ENCODE peak calls at places on chromosomes 3 and 15, in five cellular contexts. I, D, O, W and K are unnamed samples.

GRCh38 chr15:67120839-67121540 is 55.6 kb downstream of the SMAD3 start:
- DNase-seq in I (peak; percentile 94), O (peak; percentile 47), W (peak; percentile 43), D (no peak), K (no peak)

GRCh38 chr3:34218706-34219105 is 420.3 kb downstream of the PDCD6IP start:
- DNase-seq in O (no peak), I (no peak), W (no peak), D (no peak), K (no peak)

GRCh38 chr3:62669161-62669560 is 206.1 kb downstream of the CADPS start:
- DNase-seq in O (no peak), I (peak; percentile 82), W (no peak), D (no peak), K (no peak)

GRCh38 chr3:192122832-192123594 is 604.3 kb downstream of the FGF12 start:
- DNase-seq in I (peak; percentile 26), W (no peak), O (no peak), D (no peak), K (no peak)

GRCh38 chr3:54212723-54213122 is 90.4 kb downstream of the CACNA2D3 start:
- DNase-seq in D (no peak), W (no peak), O (no peak), I (no peak), K (no peak)

GRCh38 chr15:93245616-93246122 is 156.7 kb upstream of the RGMA start:
- DNase-seq in W (no peak), O (no peak), I (no peak), D (no peak), K (no peak)

GRCh38 chr3:9916346-9916733 is 558 bp upstream of the IL17RC start:
- DNase-seq in W (no peak), D (no peak), O (no peak), I (no peak), K (no peak)

GRCh38 chr15:48059786-48060185 is 61.0 kb upstream of the SLC24A5 start:
- DNase-seq in W (peak; percentile 30), O (no peak), D (no peak), I (peak; percentile 88), K (no peak)

GRCh38 chr3:184005981-184006507 is 11.6 kb downstream of the ABCC5 start:
- DNase-seq in I (no peak), W (peak; percentile 20), O (peak; percentile 76), D (no peak), K (peak; percentile 84)

GRCh38 chr3:14524920-14525660 is 15.1 kb downstream of the GRIP2 start:
- DNase-seq in I (peak; percentile 56), O (no peak), W (no peak), D (no peak), K (no peak)

GRCh38 chr3:160343132-160343531 is 55.9 kb downstream of the IFT80 start:
- DNase-seq in I (no peak), O (peak; percentile 12), W (no peak), D (no peak), K (no peak)

GRCh38 chr3:105832618-105833017 is 36.2 kb downstream of the CBLB start:
- DNase-seq in D (no peak), W (no peak), I (no peak), O (no peak), K (no peak)

GRCh38 chr3:127394984-127395662 is 107.3 kb upstream of the PRR20G start:
- DNase-seq in I (peak; percentile 54), W (no peak), D (no peak), O (no peak), K (no peak)

GRCh38 chr3:184078851-184079250 is 18.0 kb upstream of the HTR3E start:
- DNase-seq in O (no peak), W (no peak), D (no peak), I (no peak), K (no peak)

GRCh38 chr3:52346623-52347530 is 30.8 kb downstream of the DNAH1 start:
- DNase-seq in W (no peak), I (no peak), D (no peak), O (no peak), K (no peak)

GRCh38 chr15:39171944-39172368 is 408.9 kb upstream of the THBS1 start:
- DNase-seq in O (peak; percentile 67), W (peak; percentile 35), I (peak; percentile 47), D (no peak), K (peak; percentile 63)